ENCODE peak calls at places on chromosomes 3 and 15, in six cellular contexts. K, X, D, O, F and G are unnamed samples.

GRCh38 chr3:176097036-176097435 is 1100.2 kb downstream of the TBL1XR1 start:
- DNase-seq in O (no peak), F (no peak), K (no peak), X (no peak), D (no peak), G (no peak)

GRCh38 chr3:192188218-192188835 is 539.0 kb downstream of the FGF12 start:
- DNase-seq in X (peak; percentile 67), F (peak; percentile 67), K (no peak), D (peak; percentile 55), O (peak; percentile 60), G (peak; percentile 64)

GRCh38 chr3:64266983-64267382 is 41.7 kb upstream of the PRICKLE2 start:
- DNase-seq in K (no peak), O (no peak), F (no peak), D (no peak), X (no peak), G (no peak)

GRCh38 chr3:194208701-194209100 is 72.8 kb downstream of the HES1 start:
- DNase-seq in X (no peak), K (no peak), F (no peak), D (no peak), O (no peak), G (no peak)

GRCh38 chr3:138459619-138460535 is 25.5 kb downstream of the ESYT3 start:
- DNase-seq in D (peak; percentile 29), X (peak; percentile 53), O (no peak), F (no peak), K (no peak), G (peak; percentile 36)

GRCh38 chr3:51198476-51198875 is 186.6 kb upstream of the MANF start:
- DNase-seq in O (peak; percentile 77), D (no peak), X (no peak), K (no peak), F (no peak), G (no peak)

GRCh38 chr3:56135941-56136340 is 332.3 kb downstream of the ERC2 start:
- DNase-seq in K (no peak), F (no peak), O (no peak), X (no peak), D (no peak), G (no peak)

GRCh38 chr3:79604681-79605080 is 163.1 kb downstream of the ROBO1 start:
- DNase-seq in X (no peak), O (no peak), D (no peak), K (no peak), F (no peak), G (no peak)

GRCh38 chr15:65374831-65375401 is 2.9 kb downstream of the IGDCC3 start:
- DNase-seq in O (no peak), K (no peak), D (no peak), X (peak; percentile 54), F (no peak), G (no peak)

GRCh38 chr3:16056210-16056607 is 118.3 kb upstream of the GALNT15 start:
- DNase-seq in K (no peak), X (no peak), F (no peak), D (peak; percentile 55), O (no peak), G (no peak)